ENCODE peak calls at places on chromosomes 11 and 22, in seven cellular contexts. J is lung, U is pancreas, D is A549, P is lower lobe of right lung, T is uterus, R is AG04450. Q is an unnamed sample.

GRCh38 chr11:1162153-1162497 is 4.4 kb downstream of the MUC5AC start:
- DNase-seq in J (no peak), U (no peak), D (no peak), P (no peak), T (no peak), R (no peak), Q (no peak)

GRCh38 chr22:48361099-48361639 is 1466.5 kb downstream of the BRD1 start:
- DNase-seq in J (no peak), U (no peak), D (no peak), P (no peak), T (no peak), R (no peak), Q (no peak)

GRCh38 chr11:130451261-130452019 is 3.0 kb downstream of the ADAMTS15 start:
- DNase-seq in J (no peak), U (no peak), D (no peak), P (no peak), T (no peak), R (no peak), Q (no peak)

GRCh38 chr22:31818481-31819392 is 64.9 kb downstream of the DEPDC5 start:
- DNase-seq in J (no peak), U (no peak), D (no peak), P (no peak), T (no peak), R (no peak), Q (no peak)

GRCh38 chr11:16831281-16832192 is 93.1 kb downstream of the C11orf58 start:
- DNase-seq in J (no peak), U (no peak), D (no peak), P (no peak), T (no peak), R (no peak), Q (no peak)

GRCh38 chr22:40367342-40367741 is 3.1 kb upstream of the SGSM3 start:
- DNase-seq in J (no peak), U (no peak), D (no peak), P (no peak), T (no peak), R (no peak), Q (no peak)

GRCh38 chr22:33070600-33070999 is 12.4 kb upstream of the SYN3 start:
- DNase-seq in J (no peak), U (no peak), D (no peak), P (no peak), T (no peak), R (no peak), Q (no peak)

GRCh38 chr22:36352775-36353507 is 34.8 kb downstream of the MYH9 start:
- DNase-seq in J (no peak), U (peak), D (no peak), P (peak), T (no peak), R (peak), Q (no peak)

GRCh38 chr11:27429740-27430451 is 42.7 kb downstream of the LGR4 start:
- DNase-seq in J (no peak), U (no peak), D (peak), P (no peak), T (no peak), R (no peak), Q (peak)

GRCh38 chr11:127965947-127966668 is 621.2 kb downstream of the ETS1 start:
- DNase-seq in J (no peak), U (no peak), D (no peak), P (no peak), T (no peak), R (no peak), Q (no peak)

GRCh38 chr11:78656984-78657383 is 82.3 kb upstream of the NARS2 start:
- DNase-seq in J (no peak), U (no peak), D (no peak), P (no peak), T (no peak), R (no peak), Q (no peak)

GRCh38 chr11:10304495-10305261 is at the start of gene ADM:
- DNase-seq in J (peak), U (peak), D (peak), P (peak), T (peak), R (peak), Q (peak)

GRCh38 chr11:113730887-113731726 is 25.0 kb upstream of the TMPRSS5 start:
- DNase-seq in J (no peak), U (peak), D (peak), P (no peak), T (no peak), R (peak), Q (no peak)

GRCh38 chr11:129930306-129930705 is 34.9 kb upstream of the NFRKB start:
- DNase-seq in J (no peak), U (no peak), D (no peak), P (no peak), T (no peak), R (no peak), Q (no peak)

GRCh38 chr11:61834278-61835004 is 6.3 kb downstream of the FADS2 start:
- DNase-seq in J (no peak), U (no peak), D (no peak), P (no peak), T (peak), R (no peak), Q (peak)

GRCh38 chr11:3183523-3183922 is 18.4 kb upstream of the OSBPL5 start:
- DNase-seq in J (no peak), U (no peak), D (no peak), P (peak), T (no peak), R (no peak), Q (peak)

GRCh38 chr11:32386770-32387377 is 48.5 kb downstream of the WT1 start:
- DNase-seq in J (no peak), U (no peak), D (no peak), P (no peak), T (peak), R (no peak), Q (no peak)

GRCh38 chr11:472272-472671 is 22.2 kb downstream of the PTDSS2 start:
- DNase-seq in J (no peak), U (no peak), D (no peak), P (no peak), T (no peak), R (no peak), Q (peak)

GRCh38 chr22:40472579-40472978 is 102.2 kb downstream of the SGSM3 start:
- DNase-seq in J (no peak), U (no peak), D (no peak), P (no peak), T (no peak), R (no peak), Q (no peak)

GRCh38 chr11:117226388-117227385 is 5.2 kb downstream of the PCSK7 start:
- DNase-seq in J (no peak), U (peak), D (peak), P (no peak), T (no peak), R (no peak), Q (peak)

GRCh38 chr11:46564459-46564858 is 29.4 kb downstream of the AMBRA1 start:
- DNase-seq in J (no peak), U (no peak), D (no peak), P (no peak), T (no peak), R (no peak), Q (no peak)

GRCh38 chr22:46076651-46077339 is 73.5 kb upstream of the PPARA start:
- DNase-seq in J (peak), U (no peak), D (no peak), P (peak), T (peak), R (no peak), Q (peak)

GRCh38 chr11:125401746-125402145 is 94.3 kb downstream of the FEZ1 start:
- DNase-seq in J (no peak), U (no peak), D (no peak), P (no peak), T (no peak), R (no peak), Q (no peak)

GRCh38 chr22:40739723-40740122 is 60.4 kb downstream of the MCHR1 start:
- DNase-seq in J (no peak), U (no peak), D (no peak), P (no peak), T (no peak), R (no peak), Q (no peak)

GRCh38 chr11:93051181-93051580 is 81.7 kb downstream of the MTNR1B start:
- DNase-seq in J (no peak), U (no peak), D (no peak), P (no peak), T (no peak), R (peak), Q (no peak)

GRCh38 chr11:110759972-110760381 is 47.7 kb upstream of the ARHGAP20 start:
- DNase-seq in J (peak), U (no peak), D (no peak), P (no peak), T (no peak), R (no peak), Q (no peak)

DNA sequence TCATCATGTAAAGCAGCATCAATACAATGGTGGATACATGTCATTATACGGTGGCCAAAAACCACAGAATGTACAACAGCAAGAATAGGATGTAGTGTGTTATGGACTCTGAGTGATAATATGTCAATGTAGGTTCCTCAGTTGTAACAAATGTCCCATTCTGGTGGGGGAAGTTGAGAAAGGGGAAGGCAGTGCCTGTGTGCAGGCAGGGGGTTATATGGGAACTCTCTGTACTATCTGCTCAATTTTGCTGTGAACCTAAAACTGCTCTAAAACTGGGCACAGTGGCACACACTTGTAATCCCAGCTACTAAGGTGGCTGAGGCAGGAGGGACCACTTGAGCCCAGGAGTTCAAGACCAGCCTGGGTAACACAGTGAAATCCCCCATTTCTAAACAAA is 5.9 kb downstream of the CHKA start:
- DNase-seq in J (no peak), U (peak), D (no peak), P (no peak), T (no peak), R (no peak), Q (no peak)
- H3K27ac ChIP-seq in J (no peak), U (no peak), D (no peak), P (peak), T (no peak), R (no peak), Q (no peak)

DNA sequence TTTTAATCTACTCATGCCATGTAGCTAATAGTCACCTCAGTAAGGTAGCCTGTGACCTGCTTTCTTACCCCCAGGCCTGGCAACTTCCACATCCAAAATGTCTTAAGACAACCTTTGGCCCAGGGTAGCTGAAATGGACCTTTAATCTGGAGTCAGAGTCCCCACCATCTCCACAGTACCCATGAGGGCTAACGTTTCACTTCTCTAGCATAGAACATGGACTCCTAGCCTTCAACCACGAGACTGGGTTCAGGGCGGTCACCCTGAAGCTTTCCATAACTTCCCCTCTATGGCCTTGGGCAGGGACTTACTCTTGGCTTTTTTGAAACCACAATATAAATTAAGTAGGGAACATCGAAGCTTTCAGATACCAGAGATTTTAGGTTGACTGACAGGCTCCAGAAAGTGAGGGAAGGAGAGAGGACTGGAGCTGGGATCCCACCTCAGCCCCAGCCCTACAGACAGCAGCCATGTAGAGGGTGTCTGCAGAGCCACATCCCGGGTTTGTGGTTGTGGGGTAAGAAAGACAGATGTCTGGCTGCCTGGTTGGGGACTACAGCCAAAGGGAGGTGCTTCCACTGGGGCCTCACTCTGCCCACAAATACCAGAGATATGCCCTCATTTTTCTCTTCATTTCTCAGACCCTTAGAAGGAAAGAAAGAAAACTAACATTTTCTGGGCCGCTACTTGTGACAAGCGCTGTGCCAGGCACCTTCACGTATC is 2.6 kb downstream of the TBC1D10A start:
- DNase-seq in J (no peak), U (no peak), D (no peak), P (no peak), T (no peak), R (no peak), Q (no peak)
- TF ChIP-seq CTCF in J (no peak), U (no peak), D (no peak), P (no peak), T (no peak), R (no peak), Q (no peak)

GRCh38 chr22:20319041-20319744 is 667 bp downstream of the DGCR6L start:
- DNase-seq in J (peak), U (peak), D (no peak), P (peak), T (peak), R (no peak), Q (no peak)
- H3K4me3 ChIP-seq in J (peak), U (peak), D (peak), P (peak), T (peak), R (peak), Q (peak)

GRCh38 chr11:75301131-75301530 is 50.3 kb downstream of the ARRB1 start:
- DNase-seq in J (peak), U (peak), D (no peak), P (peak), T (no peak), R (no peak), Q (no peak)
- H3K27ac ChIP-seq in J (no peak), U (peak), D (no peak), P (no peak), T (no peak), R (no peak), Q (no peak)

DNA sequence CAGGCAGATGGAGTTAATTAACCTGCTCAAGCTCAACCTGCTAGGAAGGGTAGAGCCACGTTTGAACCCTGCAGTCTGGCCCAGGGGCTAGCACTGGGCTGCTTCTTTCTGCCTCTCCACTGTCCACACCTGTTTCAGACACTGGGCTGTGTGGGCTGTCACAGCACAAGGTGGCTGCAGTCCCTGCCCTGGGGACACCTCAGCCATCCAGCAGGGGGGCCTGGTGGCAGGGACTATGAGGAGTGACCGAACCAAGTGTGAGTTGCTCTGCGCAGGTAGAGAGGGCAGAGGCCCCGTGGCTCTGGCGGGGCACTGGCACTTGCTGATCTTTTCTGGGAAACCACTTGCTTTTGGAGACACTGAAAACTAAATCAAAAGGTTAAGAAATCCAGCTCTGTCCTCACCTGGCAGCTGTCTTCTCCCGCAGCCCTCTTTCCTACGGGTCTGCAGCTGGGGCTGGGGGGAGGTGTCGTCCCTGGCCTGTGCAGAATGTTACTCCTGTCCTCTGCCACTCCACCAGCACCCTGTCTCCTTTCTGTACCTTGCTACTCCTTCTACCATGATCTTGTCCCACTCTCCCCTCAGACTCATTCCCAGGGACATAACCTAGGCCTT is 5.8 kb downstream of the BAD start:
- DNase-seq in J (no peak), U (no peak), D (no peak), P (no peak), T (no peak), R (no peak), Q (no peak)
- TF ChIP-seq CTCF in J (no peak), U (no peak), D (no peak), P (no peak), T (no peak), R (no peak), Q (no peak)

GRCh38 chr22:17366329-17366728 is 2.9 kb upstream of the CECR2 start:
- DNase-seq in J (no peak), U (no peak), D (no peak), P (no peak), T (no peak), R (no peak), Q (no peak)

GRCh38 chr22:17368727-17369552 is at the start of gene CECR2:
- DNase-seq in J (peak), U (peak), D (no peak), P (peak), T (peak), R (no peak), Q (no peak)

GRCh38 chr22:17369553-17370035 is 334 bp downstream of the CECR2 start:
- DNase-seq in J (no peak), U (peak), D (no peak), P (peak), T (peak), R (no peak), Q (no peak)

GRCh38 chr22:17368144-17368726 is 1.0 kb upstream of the CECR2 start:
- DNase-seq in J (no peak), U (no peak), D (no peak), P (no peak), T (no peak), R (no peak), Q (no peak)

DNA sequence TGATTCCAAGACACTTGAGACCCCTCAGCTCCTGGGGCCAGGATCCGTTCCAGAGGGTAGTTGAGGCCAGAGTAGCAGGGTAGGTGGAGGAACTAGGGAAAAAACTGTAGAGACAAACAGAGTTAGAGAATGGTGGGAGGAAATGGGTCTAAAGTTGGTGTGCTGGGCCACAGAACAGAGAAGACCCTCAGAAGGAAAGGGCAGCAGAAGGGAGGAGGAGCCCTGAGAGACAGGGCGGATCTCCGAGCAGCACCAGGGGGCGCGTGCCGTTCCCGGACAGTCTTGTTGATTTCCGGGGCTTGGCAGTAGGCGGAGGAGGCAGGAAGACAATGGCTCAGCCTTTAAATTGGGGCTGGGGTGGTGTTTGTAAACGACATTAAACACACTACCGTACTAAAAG is 2.4 kb upstream of the CECR2 start:
- DNase-seq in J (no peak), U (no peak), D (peak), P (no peak), T (peak), R (no peak), Q (no peak)
- H3K4me3 ChIP-seq in J (no peak), U (no peak), D (no peak), P (no peak), T (no peak), R (no peak), Q (no peak)

DNA sequence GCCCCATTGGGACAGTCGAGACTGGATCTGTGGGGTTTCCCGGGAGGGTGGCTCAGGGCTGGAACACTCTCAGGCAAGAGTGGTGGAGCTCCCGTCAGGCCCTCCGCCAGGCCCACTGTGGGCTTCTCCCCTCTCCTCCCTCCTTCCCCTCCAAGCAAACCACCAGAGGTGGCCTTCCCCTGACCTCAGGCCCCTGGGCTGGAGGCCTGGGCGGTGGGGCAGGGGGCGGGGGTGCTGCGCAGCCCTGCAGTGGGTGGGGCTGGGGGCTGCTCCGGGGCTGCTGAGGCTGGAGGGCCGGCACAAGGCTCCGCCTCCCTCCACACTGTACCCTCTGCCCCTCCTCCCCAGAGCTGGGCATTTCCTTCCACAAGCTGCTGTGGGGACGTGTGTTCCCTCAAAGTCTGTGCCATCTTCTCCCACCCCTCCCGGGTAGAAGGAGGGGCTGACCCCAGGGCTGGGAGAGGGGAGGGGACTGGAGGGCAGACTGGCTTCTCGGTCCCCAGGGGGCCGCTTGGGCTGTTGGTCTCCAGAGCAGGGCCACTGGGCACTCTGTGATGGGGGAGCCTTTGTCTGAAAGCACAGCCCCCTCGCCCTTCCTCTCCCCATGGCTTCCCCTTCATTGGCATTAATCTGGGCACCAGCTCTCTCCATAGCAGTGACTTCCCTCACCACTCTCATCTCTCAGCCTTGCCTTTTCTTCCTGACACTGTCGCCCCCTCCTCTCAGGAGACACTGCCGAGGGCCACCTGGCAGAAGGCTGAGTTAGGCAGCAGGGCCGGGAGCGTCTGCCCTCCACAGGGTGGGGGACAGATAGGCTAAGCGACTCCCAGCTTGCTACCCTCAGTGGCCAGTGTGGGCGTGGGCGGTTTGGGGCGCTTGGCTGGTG is 7.1 kb downstream of the RCOR2 start:
- DNase-seq in J (no peak), U (no peak), D (no peak), P (no peak), T (peak), R (no peak), Q (no peak)
- H3K27ac ChIP-seq in J (no peak), U (no peak), D (no peak), P (no peak), T (peak), R (no peak), Q (no peak)

GRCh38 chr11:15774021-15774862 is 582.1 kb downstream of the SOX6 start:
- DNase-seq in J (no peak), U (no peak), D (no peak), P (no peak), T (no peak), R (no peak), Q (no peak)

GRCh38 chr11:15769203-15769602 is 587.1 kb downstream of the SOX6 start:
- DNase-seq in J (no peak), U (peak), D (no peak), P (no peak), T (no peak), R (no peak), Q (no peak)

GRCh38 chr11:15768321-15768720 is 588.0 kb downstream of the SOX6 start:
- DNase-seq in J (no peak), U (no peak), D (no peak), P (no peak), T (no peak), R (no peak), Q (no peak)

GRCh38 chr11:15773024-15773423 is 583.3 kb downstream of the SOX6 start:
- DNase-seq in J (no peak), U (no peak), D (no peak), P (no peak), T (no peak), R (no peak), Q (no peak)

GRCh38 chr11:15770798-15771414 is 585.4 kb downstream of the SOX6 start:
- DNase-seq in J (no peak), U (peak), D (peak), P (peak), T (no peak), R (peak), Q (no peak)
- TF ChIP-seq CTCF in J (peak), U (peak), D (peak), P (peak), T (no peak), R (peak), Q (peak)